ENCODE peak calls at places on chromosomes 3 and 15, in nine cellular contexts. M, V, T, L, F, Q, B, D and G are unnamed samples. For H3K36me3 and H3K27me3, the result is how much of the 10 kb centered on the place peaks cover.

GRCh38 chr3:164732166-164732565 is 346.1 kb downstream of the SI start:
- DNase-seq in M (no peak), V (no peak), T (no peak), L (no peak), F (no peak), Q (no peak), B (no peak), D (no peak), G (no peak)

GRCh38 chr3:177468331-177468730 is 271.0 kb upstream of the TBL1XR1 start:
- DNase-seq in M (no peak), V (peak), T (peak), L (no peak), F (no peak), Q (no peak), B (peak), D (peak), G (peak)

GRCh38 chr3:27669505-27670085 is 52.5 kb downstream of the EOMES start:
- DNase-seq in M (no peak), V (peak), T (no peak), L (no peak), F (peak), Q (no peak), B (no peak), D (no peak), G (no peak)

GRCh38 chr3:154122912-154123559 is 1.8 kb downstream of the ARHGEF26 start:
- DNase-seq in M (no peak), V (peak), T (no peak), L (no peak), F (peak), Q (no peak), B (peak), D (no peak), G (no peak)

GRCh38 chr3:49519266-49519665 is 35.0 kb upstream of the BSN start:
- DNase-seq in M (no peak), V (no peak), T (no peak), L (peak), F (no peak), Q (peak), B (no peak), D (no peak), G (no peak)

GRCh38 chr3:190051643-190052042 is 69.1 kb downstream of the P3H2 start:
- DNase-seq in M (no peak), V (no peak), T (no peak), L (no peak), F (no peak), Q (no peak), B (no peak), D (no peak), G (no peak)

GRCh38 chr15:59762558-59762957 is 73.4 kb upstream of the BNIP2 start:
- DNase-seq in M (no peak), V (no peak), T (no peak), L (no peak), F (peak), Q (no peak), B (no peak), D (no peak), G (no peak)

GRCh38 chr3:23713641-23714040 is 92.1 kb upstream of the UBE2E1 start:
- DNase-seq in M (no peak), V (peak), T (no peak), L (no peak), F (no peak), Q (no peak), B (peak), D (no peak), G (no peak)

GRCh38 chr15:40052604-40053003 is 13.6 kb upstream of the SRP14 start:
- DNase-seq in M (no peak), V (no peak), T (no peak), L (no peak), F (no peak), Q (peak), B (no peak), D (no peak), G (no peak)

GRCh38 chr3:38454179-38454883 is 641 bp downstream of the ACVR2B start:
- DNase-seq in M (no peak), V (no peak), T (no peak), L (peak), F (no peak), Q (peak), B (peak), D (no peak), G (peak)

GRCh38 chr3:72192572-72192971 is 407.6 kb upstream of the PROK2 start:
- DNase-seq in M (no peak), V (no peak), T (no peak), L (no peak), F (peak), Q (no peak), B (no peak), D (no peak), G (no peak)

GRCh38 chr3:112499328-112499727 is at the start of gene BTLA:
- DNase-seq in M (no peak), V (no peak), T (no peak), L (no peak), F (no peak), Q (no peak), B (no peak), D (no peak), G (no peak)

GRCh38 chr3:4976109-4976508 is 3.1 kb upstream of the BHLHE40 start:
- DNase-seq in M (no peak), V (peak), T (peak), L (peak), F (peak), Q (peak), B (peak), D (no peak), G (peak)

GRCh38 chr15:99999282-100000070 is 266.2 kb upstream of the LYSMD4 start:
- DNase-seq in M (no peak), V (no peak), T (no peak), L (no peak), F (no peak), Q (peak), B (no peak), D (no peak), G (no peak)

GRCh38 chr15:49881866-49882265 is 237.2 kb downstream of the ATP8B4 start:
- DNase-seq in M (no peak), V (no peak), T (no peak), L (no peak), F (no peak), Q (no peak), B (no peak), D (no peak), G (no peak)

GRCh38 chr3:132399054-132399929 is 18.0 kb upstream of the DNAJC13 start:
- DNase-seq in M (no peak), V (peak), T (no peak), L (no peak), F (peak), Q (no peak), B (peak), D (no peak), G (no peak)

GRCh38 chr3:195119461-195120198 is 151.3 kb downstream of the XXYLT1 start:
- DNase-seq in M (no peak), V (peak), T (no peak), L (no peak), F (peak), Q (no peak), B (peak), D (peak), G (no peak)

GRCh38 chr3:72154391-72155300 is 369.7 kb upstream of the PROK2 start:
- DNase-seq in M (no peak), V (peak), T (no peak), L (no peak), F (no peak), Q (no peak), B (peak), D (no peak), G (no peak)

GRCh38 chr3:58800032-58800431 is 133.5 kb upstream of the FAM3D start:
- DNase-seq in M (no peak), V (no peak), T (no peak), L (no peak), F (no peak), Q (no peak), B (no peak), D (no peak), G (no peak)
- H3K36me3 ChIP-seq in M (under half), V (under half), T (under half), L (under half), F (under half), Q (under half), B (under half), D (under half), G (under half)

GRCh38 chr15:77889009-77889806 is 188.3 kb downstream of the TBC1D2B start:
- DNase-seq in M (no peak), V (no peak), T (no peak), L (no peak), F (no peak), Q (no peak), B (no peak), D (no peak), G (no peak)

GRCh38 chr15:77895742-77896141 is 181.8 kb downstream of the TBC1D2B start:
- DNase-seq in M (no peak), V (no peak), T (no peak), L (no peak), F (no peak), Q (no peak), B (no peak), D (no peak), G (no peak)

GRCh38 chr15:77897896-77898406 is 179.6 kb downstream of the TBC1D2B start:
- DNase-seq in M (no peak), V (no peak), T (no peak), L (peak), F (no peak), Q (peak), B (no peak), D (no peak), G (no peak)

GRCh38 chr15:77886805-77887448 is 190.6 kb downstream of the TBC1D2B start:
- DNase-seq in M (no peak), V (no peak), T (no peak), L (no peak), F (no peak), Q (no peak), B (no peak), D (no peak), G (no peak)

DNA sequence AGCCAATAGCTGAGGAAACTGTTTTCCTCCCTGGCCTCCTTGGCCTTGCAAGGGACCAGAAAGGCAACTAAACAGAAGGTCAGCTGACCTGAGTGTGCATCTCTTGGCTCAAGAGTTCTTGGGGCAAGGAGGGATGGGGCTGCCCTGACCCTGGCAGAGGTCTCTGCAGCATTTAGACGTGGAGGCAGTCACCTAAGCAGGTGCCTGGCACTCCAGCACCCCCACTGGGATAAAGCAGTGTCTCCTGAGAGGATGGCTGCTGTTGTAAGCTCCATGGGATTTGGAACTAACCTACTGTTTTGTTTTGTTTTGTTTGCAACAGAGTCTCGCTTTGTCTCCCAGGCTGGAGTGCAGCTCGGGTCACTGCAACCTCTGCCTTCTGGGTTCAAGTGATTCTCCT is 185.2 kb downstream of the TBC1D2B start:
- DNase-seq in M (no peak), V (no peak), T (no peak), L (peak), F (no peak), Q (peak), B (no peak), D (no peak), G (no peak)
- H3K27me3 ChIP-seq in M (under half), V (under half), T (under half), L (under half), F (under half), Q (under half), B (under half), D (under half), G (under half)

GRCh38 chr3:46845397-46845859 is 17.8 kb downstream of the MYL3 start:
- DNase-seq in M (peak), V (peak), T (peak), L (no peak), F (no peak), Q (no peak), B (peak), D (peak), G (peak)

GRCh38 chr3:46844851-46845250 is 18.4 kb downstream of the MYL3 start:
- DNase-seq in M (no peak), V (no peak), T (peak), L (no peak), F (no peak), Q (no peak), B (no peak), D (no peak), G (no peak)

GRCh38 chr3:46846624-46847542 is 16.4 kb downstream of the MYL3 start:
- DNase-seq in M (no peak), V (no peak), T (no peak), L (no peak), F (no peak), Q (peak), B (no peak), D (no peak), G (no peak)

GRCh38 chr3:46844397-46844796 is 18.8 kb downstream of the MYL3 start:
- DNase-seq in M (no peak), V (no peak), T (no peak), L (no peak), F (no peak), Q (no peak), B (no peak), D (no peak), G (no peak)

DNA sequence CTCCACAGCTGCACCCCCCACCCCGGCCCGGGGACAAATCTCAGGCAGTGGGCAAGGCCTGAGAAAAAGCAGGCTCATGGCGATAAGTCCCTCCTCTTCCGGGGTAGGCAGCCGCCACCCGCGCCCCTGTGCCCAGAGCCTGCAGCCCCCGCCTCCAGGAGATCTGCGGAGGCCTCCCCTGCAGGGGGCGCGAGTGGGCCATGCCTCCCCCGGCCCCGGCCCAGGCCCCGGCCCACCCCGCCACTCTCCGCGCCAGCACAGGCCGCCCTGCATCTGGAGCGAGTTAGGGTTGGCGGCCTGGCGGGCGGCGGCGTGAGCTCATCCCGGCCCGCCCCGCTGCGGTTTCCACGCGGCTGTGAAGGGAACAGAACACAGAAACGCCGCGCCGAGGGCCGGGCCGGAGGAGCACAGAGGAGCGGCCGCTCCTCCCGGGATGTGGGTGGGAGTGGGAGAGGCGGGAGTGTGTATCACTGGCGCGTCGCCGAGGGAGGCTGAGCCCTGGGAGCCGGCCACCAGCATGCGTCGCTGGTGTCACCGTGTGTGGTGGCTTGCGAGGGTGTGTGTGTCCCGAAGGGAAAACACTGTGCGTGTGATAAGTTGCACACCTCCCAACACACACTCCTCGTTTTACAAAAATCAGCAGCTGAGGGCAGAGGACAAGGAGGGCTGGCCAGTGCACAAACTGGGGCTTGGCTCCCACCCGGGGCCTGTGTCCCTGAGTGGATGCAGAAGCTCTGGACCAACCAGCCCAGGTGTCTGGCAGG is 17.2 kb downstream of the MYL3 start:
- DNase-seq in M (peak), V (peak), T (peak), L (peak), F (no peak), Q (peak), B (peak), D (peak), G (peak)
- TF ChIP-seq CTCF in M (peak), V (peak), T (no peak), L (peak), F (peak), Q (peak), B (peak), D (peak), G (peak)

DNA sequence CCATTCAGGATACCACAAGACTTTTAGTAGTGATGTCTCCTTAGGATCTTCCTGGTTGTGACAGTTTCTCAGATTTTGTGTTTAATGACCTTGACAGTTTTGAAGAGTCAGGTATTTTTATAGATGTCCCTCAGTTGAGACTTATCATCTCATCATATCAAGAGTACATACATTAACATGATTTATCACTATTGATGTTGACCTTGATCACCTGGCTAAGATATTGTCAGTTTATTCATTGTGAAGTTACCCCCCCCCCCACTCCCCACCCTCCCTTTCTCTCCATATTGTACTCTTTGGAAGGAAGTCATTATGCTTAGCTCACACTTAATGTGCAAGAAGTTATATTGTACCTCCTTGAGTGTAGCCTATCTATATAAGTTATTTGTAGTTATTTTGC is 42.9 kb downstream of the MGA start:
- DNase-seq in M (no peak), V (no peak), T (no peak), L (no peak), F (no peak), Q (no peak), B (no peak), D (no peak), G (no peak)
- H3K36me3 ChIP-seq in M (under half), V (under half), T (under half), L (under half), F (under half), Q (half or more), B (under half), D (under half), G (under half)

DNA sequence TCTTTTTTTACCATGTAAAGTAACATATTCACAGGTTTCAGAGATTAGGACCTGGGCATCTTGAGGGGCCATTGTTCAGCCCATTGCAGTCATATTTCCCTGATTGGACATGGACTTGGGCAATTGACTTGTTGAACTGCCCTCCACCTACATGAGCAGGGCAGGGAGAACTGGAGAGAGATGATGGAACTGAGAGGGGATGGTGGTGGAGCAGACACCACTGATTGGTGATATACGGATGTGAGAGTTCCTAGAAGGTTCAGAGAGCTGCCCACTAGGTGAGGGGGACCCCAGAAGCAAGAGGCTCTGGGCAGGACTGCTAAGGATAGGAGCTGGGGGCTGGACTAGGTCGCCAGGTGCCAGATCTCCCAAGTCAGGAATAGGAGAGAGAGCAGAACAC is 37.8 kb upstream of the SIAH2 start:
- DNase-seq in M (no peak), V (no peak), T (no peak), L (no peak), F (no peak), Q (no peak), B (no peak), D (no peak), G (no peak)
- H3K27me3 ChIP-seq in M (under half), V (under half), T (under half), L (under half), F (under half), Q (under half), B (under half), D (under half), G (under half)

DNA sequence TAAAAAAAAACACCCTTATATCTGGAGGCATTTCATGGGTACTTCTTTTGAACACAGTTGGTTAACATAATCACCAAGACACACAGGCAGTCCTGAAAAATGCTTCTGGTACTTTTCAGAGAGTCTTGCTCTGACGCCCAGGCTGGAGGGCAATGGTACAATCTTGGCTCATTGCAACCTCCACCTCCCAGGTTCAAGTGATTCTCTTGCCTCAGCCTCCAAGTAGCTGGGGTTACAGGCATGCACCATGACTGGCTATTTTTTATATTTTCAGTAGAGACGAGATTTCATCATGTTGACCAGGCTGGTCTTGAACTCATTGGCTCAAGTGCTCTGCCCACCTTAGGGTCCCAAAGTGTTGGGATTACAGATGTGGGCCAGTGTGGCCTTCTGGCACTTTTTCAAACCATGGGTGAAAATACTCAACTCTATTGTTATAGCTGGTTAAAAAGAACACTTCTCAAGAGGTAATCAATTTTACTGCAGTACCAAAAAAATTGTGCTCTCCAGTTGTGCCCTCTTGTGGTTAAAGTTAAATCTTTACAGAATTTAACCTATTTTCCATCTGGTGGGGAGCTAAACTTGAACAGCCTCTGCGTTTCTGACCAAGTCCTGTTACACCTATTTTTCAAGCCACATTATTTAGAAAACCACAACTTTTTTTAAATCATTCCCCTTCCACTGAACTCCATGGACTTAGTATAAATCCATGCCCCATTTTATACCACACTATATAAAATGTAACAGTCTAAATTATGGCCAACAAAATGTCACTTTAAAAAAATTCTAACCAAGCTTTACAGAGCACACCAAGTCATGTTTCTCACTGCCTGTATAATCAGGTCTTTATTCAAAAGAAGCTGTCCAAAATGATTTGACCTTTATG is 1.2 kb upstream of the SNAPC5 start:
- DNase-seq in M (no peak), V (peak), T (no peak), L (no peak), F (peak), Q (no peak), B (peak), D (no peak), G (no peak)
- TF ChIP-seq CTCF in M (peak), V (peak), T (no peak), L (peak), F (peak), Q (peak), B (peak), D (peak), G (peak)

GRCh38 chr3:155763870-155764463 is 19.1 kb upstream of the PLCH1 start:
- DNase-seq in M (no peak), V (no peak), T (no peak), L (no peak), F (no peak), Q (no peak), B (no peak), D (no peak), G (no peak)

GRCh38 chr3:155766206-155766605 is 21.3 kb upstream of the PLCH1 start:
- DNase-seq in M (no peak), V (peak), T (no peak), L (no peak), F (peak), Q (no peak), B (peak), D (no peak), G (no peak)

DNA sequence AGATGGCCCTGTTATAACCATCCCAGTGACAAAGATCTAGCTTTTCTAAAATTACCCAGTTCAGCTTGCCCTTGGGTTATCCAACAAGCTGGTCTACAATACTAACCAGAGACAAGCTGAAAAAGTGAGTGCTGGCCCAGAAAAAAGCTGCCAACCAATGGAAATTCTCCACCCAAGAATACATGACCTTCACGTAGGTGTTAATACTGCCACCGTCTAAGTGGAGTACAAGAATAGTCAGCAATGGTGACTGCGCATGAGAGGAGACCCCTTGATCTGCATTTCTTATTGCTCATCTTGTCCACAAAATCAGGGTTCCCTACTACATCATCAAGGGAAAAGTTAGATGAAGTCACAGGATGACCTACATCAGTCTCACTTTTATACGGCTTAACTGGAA is 15.8 kb upstream of the PLCH1 start:
- DNase-seq in M (no peak), V (no peak), T (no peak), L (no peak), F (no peak), Q (no peak), B (no peak), D (no peak), G (no peak)
- H3K36me3 ChIP-seq in M (under half), V (under half), T (under half), L (under half), F (under half), Q (under half), B (under half), D (under half), G (under half)